ENCODE peak calls at places on chromosomes 1 and 21, in four cellular contexts. One of them, this sample, is unnamed.
A peak's percentile ranks its signal among the peaks of the same experiment; 100 is the strongest.

GRCh38 chr1:21245688-21246229 is 44.5 kb downstream of the ECE1 start:
- DNase-seq in SK-N-SH: no peak
- DNase-seq in K562: no peak
- DNase-seq in HepG2: no peak
- DNase-seq in this sample: no peak

GRCh38 chr1:201028473-201028889 is 5.0 kb upstream of the KIF21B start:
- DNase-seq in K562: no peak
- DNase-seq in SK-N-SH: no peak
- DNase-seq in HepG2: peak; percentile 33
- DNase-seq in this sample: no peak

GRCh38 chr21:45366931-45367401 is 38.0 kb upstream of the COL18A1 start:
- DNase-seq in HepG2: peak; percentile 74
- DNase-seq in SK-N-SH: peak; percentile 79
- DNase-seq in K562: peak; percentile 75
- DNase-seq in this sample: no peak

GRCh38 chr1:172472495-172472894 is 28.6 kb upstream of the PIGC start:
- DNase-seq in SK-N-SH: no peak
- DNase-seq in HepG2: no peak
- DNase-seq in K562: no peak
- DNase-seq in this sample: no peak

GRCh38 chr1:208135354-208135753 is 108.8 kb downstream of the PLXNA2 start:
- DNase-seq in HepG2: peak; percentile 59
- DNase-seq in K562: no peak
- DNase-seq in SK-N-SH: no peak
- DNase-seq in this sample: no peak

GRCh38 chr1:155596864-155597263 is 13.2 kb upstream of the MSTO1 start:
- DNase-seq in SK-N-SH: no peak
- DNase-seq in HepG2: no peak
- DNase-seq in K562: no peak
- DNase-seq in this sample: no peak

GRCh38 chr1:216600730-216601426 is 122.4 kb downstream of the ESRRG start:
- DNase-seq in SK-N-SH: peak; percentile 88
- DNase-seq in HepG2: peak; percentile 18
- DNase-seq in K562: no peak
- DNase-seq in this sample: no peak

GRCh38 chr1:44805311-44806024 is 1.7 kb downstream of the DYNLT4 start:
- DNase-seq in HepG2: no peak
- DNase-seq in SK-N-SH: no peak
- DNase-seq in K562: no peak
- DNase-seq in this sample: no peak

GRCh38 chr1:7422081-7422480 is 349.0 kb upstream of the VAMP3 start:
- DNase-seq in HepG2: no peak
- DNase-seq in K562: no peak
- DNase-seq in SK-N-SH: no peak
- DNase-seq in this sample: no peak

GRCh38 chr1:37040773-37041172 is 6.5 kb upstream of the GRIK3 start:
- DNase-seq in K562: no peak
- DNase-seq in SK-N-SH: no peak
- DNase-seq in HepG2: no peak
- DNase-seq in this sample: no peak

GRCh38 chr1:12345350-12346217 is 115.8 kb downstream of the VPS13D start:
- DNase-seq in K562: no peak
- DNase-seq in SK-N-SH: no peak
- DNase-seq in HepG2: no peak
- DNase-seq in this sample: no peak

GRCh38 chr1:26016258-26016943 is 5.2 kb upstream of the EXTL1 start:
- DNase-seq in HepG2: no peak
- DNase-seq in SK-N-SH: no peak
- DNase-seq in K562: no peak
- DNase-seq in this sample: no peak

GRCh38 chr21:15437873-15438272 is 291.9 kb upstream of the USP25 start:
- DNase-seq in K562: no peak
- DNase-seq in HepG2: no peak
- DNase-seq in SK-N-SH: no peak
- DNase-seq in this sample: no peak

GRCh38 chr1:184219414-184219813 is 167.4 kb upstream of the C1orf21 start:
- DNase-seq in SK-N-SH: no peak
- DNase-seq in HepG2: no peak
- DNase-seq in K562: no peak
- DNase-seq in this sample: no peak

GRCh38 chr1:75034376-75034775 is 99.8 kb upstream of the LHX8 start:
- DNase-seq in HepG2: no peak
- DNase-seq in SK-N-SH: no peak
- DNase-seq in K562: no peak
- DNase-seq in this sample: no peak

GRCh38 chr1:36143424-36143823 is 5.9 kb downstream of the TRAPPC3 start:
- DNase-seq in K562: no peak
- DNase-seq in SK-N-SH: no peak
- DNase-seq in HepG2: no peak
- DNase-seq in this sample: no peak

GRCh38 chr1:65235867-65236805 is 73.2 kb upstream of the DNAJC6 start:
- DNase-seq in K562: no peak
- DNase-seq in SK-N-SH: peak; percentile 25
- DNase-seq in HepG2: peak; percentile 46
- DNase-seq in this sample: peak; percentile 41

GRCh38 chr1:182003025-182003725 is 58.3 kb downstream of the ZNF648 start:
- DNase-seq in SK-N-SH: peak; percentile 60
- DNase-seq in HepG2: no peak
- DNase-seq in K562: no peak
- DNase-seq in this sample: no peak

GRCh38 chr1:92577251-92577895 is 90.6 kb upstream of the GFI1 start:
- DNase-seq in HepG2: no peak
- DNase-seq in SK-N-SH: no peak
- DNase-seq in K562: no peak
- DNase-seq in this sample: no peak

DNA sequence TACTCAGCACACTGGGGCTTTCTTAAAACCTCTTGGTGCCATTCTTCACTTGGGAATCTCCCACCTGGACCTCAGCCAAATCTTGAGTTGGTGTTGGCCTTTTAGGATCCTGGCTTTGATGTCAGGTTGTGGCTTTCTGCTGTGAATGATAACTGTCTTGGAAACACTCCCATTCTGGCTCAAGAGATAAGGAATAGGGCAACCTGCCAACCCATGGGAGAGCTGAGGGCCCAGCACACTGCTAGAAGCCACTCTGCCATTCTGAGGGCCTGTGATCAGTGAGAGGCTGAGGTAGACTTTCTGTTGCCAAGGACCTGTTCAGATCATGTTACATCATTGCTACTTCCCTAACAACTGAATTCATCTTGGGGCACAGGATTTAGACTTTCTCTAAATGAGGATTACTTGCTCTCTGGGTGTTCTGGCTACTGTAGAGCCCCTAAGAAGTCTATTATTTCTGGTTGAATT is 45.8 kb downstream of the TTC39A start:
- DNase-seq in HepG2: peak; percentile 61
- DNase-seq in K562: peak; percentile 94
- DNase-seq in SK-N-SH: peak; percentile 71
- DNase-seq in this sample: peak; percentile 40
- TF ChIP-seq JUND in HepG2: no peak
- TF ChIP-seq JUND in K562: peak; percentile 85
- TF ChIP-seq JUND in SK-N-SH: no peak
- TF ChIP-seq JUND in this sample: no peak

GRCh38 chr1:1562556-1563195 is 12.0 kb downstream of the SSU72 start:
- DNase-seq in K562: no peak
- DNase-seq in SK-N-SH: no peak
- DNase-seq in HepG2: no peak
- DNase-seq in this sample: no peak
- TF ChIP-seq ELF1 in K562: no peak
- TF ChIP-seq ELF1 in SK-N-SH: no peak
- TF ChIP-seq ELF1 in HepG2: no peak
- TF ChIP-seq ELF1 in this sample: no peak

GRCh38 chr21:34536820-34537219 is 24.8 kb upstream of the KCNE1 start:
- DNase-seq in K562: no peak
- DNase-seq in HepG2: peak; percentile 43
- DNase-seq in SK-N-SH: no peak
- DNase-seq in this sample: no peak

GRCh38 chr21:34535886-34536285 is 23.9 kb upstream of the KCNE1 start:
- DNase-seq in HepG2: no peak
- DNase-seq in K562: no peak
- DNase-seq in SK-N-SH: no peak
- DNase-seq in this sample: no peak

GRCh38 chr21:34533938-34534337 is 21.9 kb upstream of the KCNE1 start:
- DNase-seq in K562: no peak
- DNase-seq in SK-N-SH: no peak
- DNase-seq in HepG2: no peak
- DNase-seq in this sample: no peak

GRCh38 chr21:34536311-34536710 is 24.3 kb upstream of the KCNE1 start:
- DNase-seq in K562: no peak
- DNase-seq in HepG2: no peak
- DNase-seq in SK-N-SH: no peak
- DNase-seq in this sample: no peak

GRCh38 chr21:34534522-34534921 is 22.5 kb upstream of the KCNE1 start:
- DNase-seq in HepG2: peak; percentile 28
- DNase-seq in K562: no peak
- DNase-seq in SK-N-SH: no peak
- DNase-seq in this sample: no peak
- TF ChIP-seq JUND in HepG2: no peak
- TF ChIP-seq JUND in K562: no peak
- TF ChIP-seq JUND in SK-N-SH: no peak
- TF ChIP-seq JUND in this sample: no peak

GRCh38 chr1:53276153-53276901 is 38.0 kb upstream of the MAGOH start:
- DNase-seq in SK-N-SH: no peak
- DNase-seq in HepG2: no peak
- DNase-seq in K562: no peak
- DNase-seq in this sample: no peak
- TF ChIP-seq ELF1 in SK-N-SH: no peak
- TF ChIP-seq ELF1 in HepG2: no peak
- TF ChIP-seq ELF1 in K562: no peak
- TF ChIP-seq ELF1 in this sample: no peak

DNA sequence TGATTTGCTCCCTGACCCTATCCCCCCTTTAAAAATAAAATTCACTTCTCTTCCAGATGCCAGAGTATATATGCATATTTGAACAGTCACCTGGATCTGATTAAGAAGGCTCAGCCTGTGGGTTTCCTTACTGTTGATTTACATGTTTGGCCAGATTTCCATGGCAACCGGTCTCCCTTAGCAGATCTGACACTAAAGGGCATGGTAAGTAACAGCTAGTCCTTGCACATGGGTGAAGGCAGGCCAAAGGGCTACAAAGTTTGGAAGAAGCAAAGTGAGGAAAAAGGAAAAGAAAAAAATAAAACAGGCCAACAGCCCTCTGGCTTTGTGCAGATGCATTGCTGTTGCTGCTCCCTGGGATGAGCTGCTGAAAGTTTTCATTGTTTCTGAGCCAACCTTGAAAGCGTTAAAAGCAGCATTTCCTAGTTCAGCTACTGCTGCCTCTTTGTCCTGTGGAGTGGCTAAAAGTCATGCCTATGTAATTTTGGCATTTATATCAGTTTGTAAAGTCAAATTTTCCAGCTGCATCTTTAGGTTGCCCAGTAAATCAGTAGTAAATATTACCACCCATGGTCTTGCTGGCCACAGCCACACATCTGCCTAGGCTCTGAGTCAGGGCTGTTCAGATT is 176.5 kb upstream of the HOOK1 start:
- DNase-seq in K562: no peak
- DNase-seq in SK-N-SH: peak; percentile 63
- DNase-seq in HepG2: peak; percentile 81
- DNase-seq in this sample: no peak
- TF ChIP-seq JUND in K562: no peak
- TF ChIP-seq JUND in SK-N-SH: no peak
- TF ChIP-seq JUND in HepG2: no peak
- TF ChIP-seq JUND in this sample: no peak